ENCODE peak calls at places on chromosome 13, in four cellular contexts. One of them, this sample, is unnamed. For H3K36me3, the result is how much of the 10 kb centered on the place peaks cover.

GRCh38 chr13:93361703-93362102 is 135.1 kb downstream of the GPC6 start:
- ATAC-seq in naive thymus-derived CD4-positive, alpha-beta T cell: no peak
- ATAC-seq in lower lobe of right lung: no peak
- ATAC-seq in CD4-positive, CD25-positive, alpha-beta regulatory T cell: no peak
- ATAC-seq in this sample: no peak

GRCh38 chr13:110689041-110689440 is 16.9 kb downstream of the CARS2 start:
- ATAC-seq in naive thymus-derived CD4-positive, alpha-beta T cell: no peak
- ATAC-seq in lower lobe of right lung: no peak
- ATAC-seq in CD4-positive, CD25-positive, alpha-beta regulatory T cell: no peak
- ATAC-seq in this sample: no peak

GRCh38 chr13:48662226-48662625 is 8.5 kb downstream of the CYSLTR2 start:
- ATAC-seq in naive thymus-derived CD4-positive, alpha-beta T cell: no peak
- ATAC-seq in lower lobe of right lung: no peak
- ATAC-seq in CD4-positive, CD25-positive, alpha-beta regulatory T cell: no peak
- ATAC-seq in this sample: no peak

GRCh38 chr13:32142956-32143375 is 111.4 kb downstream of the FRY start:
- ATAC-seq in naive thymus-derived CD4-positive, alpha-beta T cell: no peak
- ATAC-seq in lower lobe of right lung: no peak
- ATAC-seq in CD4-positive, CD25-positive, alpha-beta regulatory T cell: no peak
- ATAC-seq in this sample: no peak

GRCh38 chr13:50572129-50572528 is 271.4 kb downstream of the DLEU7 start:
- ATAC-seq in naive thymus-derived CD4-positive, alpha-beta T cell: no peak
- ATAC-seq in lower lobe of right lung: no peak
- ATAC-seq in CD4-positive, CD25-positive, alpha-beta regulatory T cell: no peak
- ATAC-seq in this sample: no peak

GRCh38 chr13:31927219-31927653 is 104.3 kb upstream of the FRY start:
- ATAC-seq in naive thymus-derived CD4-positive, alpha-beta T cell: no peak
- ATAC-seq in lower lobe of right lung: peak
- ATAC-seq in CD4-positive, CD25-positive, alpha-beta regulatory T cell: no peak
- ATAC-seq in this sample: no peak

GRCh38 chr13:21318891-21319532 is 140.1 kb downstream of the ZDHHC20 start:
- ATAC-seq in naive thymus-derived CD4-positive, alpha-beta T cell: no peak
- ATAC-seq in lower lobe of right lung: peak
- ATAC-seq in CD4-positive, CD25-positive, alpha-beta regulatory T cell: no peak
- ATAC-seq in this sample: no peak

GRCh38 chr13:32259116-32259515 is 56.0 kb downstream of the ZAR1L start:
- ATAC-seq in naive thymus-derived CD4-positive, alpha-beta T cell: no peak
- ATAC-seq in lower lobe of right lung: no peak
- ATAC-seq in CD4-positive, CD25-positive, alpha-beta regulatory T cell: no peak
- ATAC-seq in this sample: no peak

GRCh38 chr13:86974995-86975328 is 696.2 kb upstream of the SLITRK5 start:
- ATAC-seq in naive thymus-derived CD4-positive, alpha-beta T cell: no peak
- ATAC-seq in lower lobe of right lung: no peak
- ATAC-seq in CD4-positive, CD25-positive, alpha-beta regulatory T cell: no peak
- ATAC-seq in this sample: no peak

GRCh38 chr13:93086329-93086728 is 140.3 kb upstream of the GPC6 start:
- ATAC-seq in naive thymus-derived CD4-positive, alpha-beta T cell: no peak
- ATAC-seq in lower lobe of right lung: no peak
- ATAC-seq in CD4-positive, CD25-positive, alpha-beta regulatory T cell: no peak
- ATAC-seq in this sample: no peak

GRCh38 chr13:89465366-89465765 is 1794.2 kb downstream of the SLITRK5 start:
- ATAC-seq in naive thymus-derived CD4-positive, alpha-beta T cell: no peak
- ATAC-seq in lower lobe of right lung: no peak
- ATAC-seq in CD4-positive, CD25-positive, alpha-beta regulatory T cell: no peak
- ATAC-seq in this sample: no peak

GRCh38 chr13:100129605-100130004 is 40.7 kb downstream of the PCCA start:
- ATAC-seq in naive thymus-derived CD4-positive, alpha-beta T cell: peak
- ATAC-seq in lower lobe of right lung: peak
- ATAC-seq in CD4-positive, CD25-positive, alpha-beta regulatory T cell: peak
- ATAC-seq in this sample: no peak

GRCh38 chr13:48443442-48444208 is 30.7 kb upstream of the LPAR6 start:
- ATAC-seq in naive thymus-derived CD4-positive, alpha-beta T cell: no peak
- ATAC-seq in lower lobe of right lung: no peak
- ATAC-seq in CD4-positive, CD25-positive, alpha-beta regulatory T cell: peak
- ATAC-seq in this sample: no peak

GRCh38 chr13:113802090-113802531 is 43.1 kb downstream of the TMEM255B start:
- ATAC-seq in naive thymus-derived CD4-positive, alpha-beta T cell: no peak
- ATAC-seq in lower lobe of right lung: peak
- ATAC-seq in CD4-positive, CD25-positive, alpha-beta regulatory T cell: no peak
- ATAC-seq in this sample: no peak

GRCh38 chr13:101465877-101466276 is 13.4 kb downstream of the ITGBL1 start:
- ATAC-seq in naive thymus-derived CD4-positive, alpha-beta T cell: no peak
- ATAC-seq in lower lobe of right lung: no peak
- ATAC-seq in CD4-positive, CD25-positive, alpha-beta regulatory T cell: no peak
- ATAC-seq in this sample: no peak

GRCh38 chr13:42671502-42671901 is 97.5 kb downstream of the TNFSF11 start:
- ATAC-seq in naive thymus-derived CD4-positive, alpha-beta T cell: no peak
- ATAC-seq in lower lobe of right lung: no peak
- ATAC-seq in CD4-positive, CD25-positive, alpha-beta regulatory T cell: no peak
- ATAC-seq in this sample: no peak

GRCh38 chr13:42525035-42525504 is 48.9 kb upstream of the TNFSF11 start:
- ATAC-seq in naive thymus-derived CD4-positive, alpha-beta T cell: no peak
- ATAC-seq in lower lobe of right lung: peak
- ATAC-seq in CD4-positive, CD25-positive, alpha-beta regulatory T cell: no peak
- ATAC-seq in this sample: no peak

GRCh38 chr13:21657538-21657937 is 13.3 kb upstream of the FGF9 start:
- ATAC-seq in naive thymus-derived CD4-positive, alpha-beta T cell: no peak
- ATAC-seq in lower lobe of right lung: no peak
- ATAC-seq in CD4-positive, CD25-positive, alpha-beta regulatory T cell: no peak
- ATAC-seq in this sample: no peak

GRCh38 chr13:110341445-110342247 is 34.6 kb downstream of the COL4A2 start:
- ATAC-seq in naive thymus-derived CD4-positive, alpha-beta T cell: peak
- ATAC-seq in lower lobe of right lung: peak
- ATAC-seq in CD4-positive, CD25-positive, alpha-beta regulatory T cell: no peak
- ATAC-seq in this sample: no peak

GRCh38 chr13:110138009-110138699 is 168.8 kb downstream of the COL4A1 start:
- ATAC-seq in naive thymus-derived CD4-positive, alpha-beta T cell: peak
- ATAC-seq in lower lobe of right lung: peak
- ATAC-seq in CD4-positive, CD25-positive, alpha-beta regulatory T cell: peak
- ATAC-seq in this sample: peak

GRCh38 chr13:73326215-73326558 is 267.4 kb downstream of the KLF5 start:
- ATAC-seq in naive thymus-derived CD4-positive, alpha-beta T cell: no peak
- ATAC-seq in lower lobe of right lung: no peak
- ATAC-seq in CD4-positive, CD25-positive, alpha-beta regulatory T cell: no peak
- ATAC-seq in this sample: no peak

GRCh38 chr13:72782717-72783116 is 784 bp downstream of the PIBF1 start:
- ATAC-seq in naive thymus-derived CD4-positive, alpha-beta T cell: no peak
- ATAC-seq in lower lobe of right lung: no peak
- ATAC-seq in CD4-positive, CD25-positive, alpha-beta regulatory T cell: no peak
- ATAC-seq in this sample: no peak

GRCh38 chr13:25843692-25844091 is 208.1 kb downstream of the SHISA2 start:
- ATAC-seq in naive thymus-derived CD4-positive, alpha-beta T cell: no peak
- ATAC-seq in lower lobe of right lung: no peak
- ATAC-seq in CD4-positive, CD25-positive, alpha-beta regulatory T cell: no peak
- ATAC-seq in this sample: no peak

DNA sequence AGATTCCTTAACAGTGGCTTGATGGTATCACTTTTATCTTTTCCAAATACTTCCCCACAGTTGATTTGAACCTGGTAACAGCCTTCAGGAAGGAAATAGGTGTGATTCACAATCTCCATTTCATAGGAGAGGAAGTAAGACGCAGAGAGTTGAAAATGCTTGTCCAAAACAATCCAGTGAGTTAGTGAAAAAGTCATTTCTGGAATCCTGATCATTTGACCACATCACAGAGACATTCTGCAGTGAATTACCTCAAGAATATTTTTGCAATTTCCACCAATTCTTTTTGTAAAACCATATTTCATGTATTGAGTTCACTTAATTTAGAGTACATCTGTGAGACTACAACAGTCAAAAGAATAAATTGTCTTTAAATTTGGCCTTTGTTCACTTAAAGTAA is 292.8 kb downstream of the DCLK1 start:
- ATAC-seq in naive thymus-derived CD4-positive, alpha-beta T cell: no peak
- ATAC-seq in lower lobe of right lung: no peak
- ATAC-seq in CD4-positive, CD25-positive, alpha-beta regulatory T cell: no peak
- ATAC-seq in this sample: no peak
- H3K36me3 ChIP-seq in naive thymus-derived CD4-positive, alpha-beta T cell: under half
- H3K36me3 ChIP-seq in lower lobe of right lung: under half
- H3K36me3 ChIP-seq in CD4-positive, CD25-positive, alpha-beta regulatory T cell: under half
- H3K36me3 ChIP-seq in this sample: under half

DNA sequence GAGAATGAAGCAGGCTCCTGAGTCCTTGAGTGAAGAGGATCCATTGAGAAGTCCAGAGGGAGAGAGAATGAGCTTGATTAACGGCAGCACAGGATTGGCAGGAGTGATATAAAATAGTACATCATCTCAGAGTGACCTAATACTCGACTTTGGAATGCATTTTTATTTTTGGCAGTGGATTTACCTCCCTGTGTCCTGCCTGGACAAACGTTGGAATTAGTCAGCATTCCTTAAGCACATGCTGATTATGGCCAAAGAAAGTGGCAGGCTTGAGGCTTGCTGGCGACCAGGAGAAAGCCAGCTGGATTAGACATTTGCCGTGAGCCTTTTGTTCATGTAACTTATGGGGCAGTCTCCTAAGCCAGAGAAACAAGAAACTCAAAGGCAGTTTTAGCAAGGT is 22.9 kb downstream of the LRCH1 start:
- ATAC-seq in naive thymus-derived CD4-positive, alpha-beta T cell: no peak
- ATAC-seq in lower lobe of right lung: peak
- ATAC-seq in CD4-positive, CD25-positive, alpha-beta regulatory T cell: no peak
- ATAC-seq in this sample: peak
- H3K4me3 ChIP-seq in naive thymus-derived CD4-positive, alpha-beta T cell: no peak
- H3K4me3 ChIP-seq in lower lobe of right lung: no peak
- H3K4me3 ChIP-seq in CD4-positive, CD25-positive, alpha-beta regulatory T cell: no peak
- H3K4me3 ChIP-seq in this sample: no peak

DNA sequence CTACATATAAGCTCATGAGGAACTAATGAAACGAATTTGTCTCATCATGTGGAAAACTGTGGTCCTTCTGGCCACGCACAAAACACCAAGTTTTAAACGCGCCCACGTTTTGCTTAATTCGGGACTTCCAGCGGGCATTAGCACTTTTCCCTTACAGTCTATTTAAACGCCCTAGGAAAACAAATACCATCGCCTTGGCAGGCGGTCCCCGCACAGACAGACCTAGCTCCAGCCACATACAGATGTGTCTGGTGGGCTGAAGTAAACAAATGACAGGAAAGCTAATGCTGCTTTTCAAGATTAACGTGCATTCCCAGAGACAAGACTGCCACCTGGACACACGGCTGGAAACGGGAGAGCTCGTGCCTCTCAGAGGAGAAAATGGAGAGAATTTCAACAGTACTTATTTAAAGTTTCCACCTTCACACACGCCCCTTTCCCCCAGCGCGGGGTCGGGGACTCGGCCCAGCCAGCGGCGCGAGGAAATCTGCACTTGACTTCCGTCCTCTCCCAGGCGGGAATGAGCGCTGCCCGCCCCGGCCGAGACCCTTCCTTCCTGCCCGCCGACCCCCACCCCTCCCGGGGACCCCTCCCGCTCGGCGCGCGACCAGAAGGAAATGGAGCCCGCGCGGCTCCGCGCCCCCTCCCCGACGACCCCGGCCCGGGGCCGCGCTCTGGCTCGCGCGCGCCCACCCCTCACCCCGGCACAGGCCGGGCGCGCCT is 929 bp downstream of the USP12 start:
- ATAC-seq in naive thymus-derived CD4-positive, alpha-beta T cell: no peak
- ATAC-seq in lower lobe of right lung: peak
- ATAC-seq in CD4-positive, CD25-positive, alpha-beta regulatory T cell: no peak
- ATAC-seq in this sample: no peak
- H3K27ac ChIP-seq in naive thymus-derived CD4-positive, alpha-beta T cell: peak
- H3K27ac ChIP-seq in lower lobe of right lung: peak
- H3K27ac ChIP-seq in CD4-positive, CD25-positive, alpha-beta regulatory T cell: peak
- H3K27ac ChIP-seq in this sample: peak

GRCh38 chr13:62061751-62062150 is 646.1 kb upstream of the PCDH20 start:
- ATAC-seq in naive thymus-derived CD4-positive, alpha-beta T cell: no peak
- ATAC-seq in lower lobe of right lung: no peak
- ATAC-seq in CD4-positive, CD25-positive, alpha-beta regulatory T cell: no peak
- ATAC-seq in this sample: no peak

DNA sequence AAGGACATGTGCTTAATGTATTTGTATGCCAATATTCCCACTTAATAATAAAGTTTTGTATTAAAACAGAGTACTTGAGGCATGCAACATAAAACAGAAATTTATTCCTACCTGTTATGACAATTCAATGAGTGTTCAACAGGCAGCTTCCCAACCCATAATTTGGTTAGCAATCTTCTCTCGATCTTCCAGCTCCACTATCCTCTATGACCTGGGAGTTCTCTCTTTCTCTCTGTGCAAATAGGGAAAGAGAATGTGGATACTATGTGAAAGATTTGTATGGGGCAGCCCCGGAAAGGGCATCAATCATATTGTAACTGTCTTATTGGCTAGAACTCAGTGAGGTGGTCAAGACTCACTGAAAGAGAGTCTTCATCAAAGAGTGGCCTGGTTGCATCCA is 644.9 kb upstream of the PCDH20 start:
- ATAC-seq in naive thymus-derived CD4-positive, alpha-beta T cell: no peak
- ATAC-seq in lower lobe of right lung: no peak
- ATAC-seq in CD4-positive, CD25-positive, alpha-beta regulatory T cell: no peak
- ATAC-seq in this sample: no peak
- H3K36me3 ChIP-seq in naive thymus-derived CD4-positive, alpha-beta T cell: under half
- H3K36me3 ChIP-seq in lower lobe of right lung: under half
- H3K36me3 ChIP-seq in CD4-positive, CD25-positive, alpha-beta regulatory T cell: under half
- H3K36me3 ChIP-seq in this sample: under half

DNA sequence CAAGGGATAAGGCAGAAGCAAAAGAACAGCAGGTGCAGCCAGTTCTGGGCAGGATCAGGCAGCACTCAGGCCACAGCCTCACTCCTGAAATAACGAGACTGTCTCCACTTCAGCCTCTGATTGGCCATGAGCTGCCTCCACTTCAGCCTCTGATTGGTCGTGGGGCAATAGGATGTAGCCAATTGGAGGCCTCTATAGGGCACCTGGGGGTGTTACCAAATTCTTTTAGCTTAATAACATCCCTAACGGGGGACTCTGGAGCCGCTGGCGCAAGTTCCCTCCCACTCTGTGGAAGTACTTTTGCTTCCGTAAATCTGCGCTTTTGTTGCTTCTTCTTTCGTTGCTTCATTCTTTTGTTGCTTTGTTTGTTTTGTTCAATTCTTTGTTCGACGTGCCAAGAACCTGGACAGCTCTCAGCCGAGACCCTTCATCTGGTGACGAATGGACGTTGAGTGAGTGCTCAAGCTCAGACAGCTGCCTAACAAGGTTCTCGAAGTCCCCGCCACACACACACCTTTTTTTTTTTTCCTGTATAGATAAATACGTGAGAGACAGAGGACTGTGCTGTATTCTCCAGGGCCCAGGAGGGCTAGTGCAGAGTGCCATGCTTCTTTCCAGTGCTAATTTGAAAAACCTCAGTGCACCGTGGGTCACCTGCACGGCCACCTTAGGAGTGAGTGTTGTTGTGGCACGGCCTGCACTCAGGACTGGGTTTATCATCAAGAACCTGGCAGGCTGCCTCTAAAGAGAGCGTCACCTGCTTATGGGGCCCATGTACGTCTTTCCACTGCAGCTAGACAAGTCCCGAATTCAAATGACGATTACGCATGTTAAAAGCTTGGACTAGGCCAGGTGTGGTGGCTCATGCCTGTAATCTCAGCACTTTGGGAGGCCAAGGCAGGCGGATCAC is 32.0 kb upstream of the TUBGCP3 start:
- ATAC-seq in naive thymus-derived CD4-positive, alpha-beta T cell: peak
- ATAC-seq in lower lobe of right lung: peak
- ATAC-seq in CD4-positive, CD25-positive, alpha-beta regulatory T cell: no peak
- ATAC-seq in this sample: no peak
- H3K4me3 ChIP-seq in naive thymus-derived CD4-positive, alpha-beta T cell: no peak
- H3K4me3 ChIP-seq in lower lobe of right lung: peak
- H3K4me3 ChIP-seq in CD4-positive, CD25-positive, alpha-beta regulatory T cell: no peak
- H3K4me3 ChIP-seq in this sample: no peak

GRCh38 chr13:112443191-112444000 is 67.2 kb downstream of the SPACA7 start:
- ATAC-seq in naive thymus-derived CD4-positive, alpha-beta T cell: no peak
- ATAC-seq in lower lobe of right lung: peak
- ATAC-seq in CD4-positive, CD25-positive, alpha-beta regulatory T cell: no peak
- ATAC-seq in this sample: no peak
- H3K27ac ChIP-seq in naive thymus-derived CD4-positive, alpha-beta T cell: no peak
- H3K27ac ChIP-seq in lower lobe of right lung: no peak
- H3K27ac ChIP-seq in CD4-positive, CD25-positive, alpha-beta regulatory T cell: no peak
- H3K27ac ChIP-seq in this sample: no peak

This sample was measured in gastroesophageal sphincter.